ENCODE peak calls at places on chromosome 22, in ten cellular contexts. L is pancreas; V is testis; A is CD8-positive, alpha-beta T cell; O is kidney; E is neural progenitor cell; Q is cardiac fibroblast; K is upper lobe of right lung; J is kidney epithelial cell; W is hepatocyte. T is an unnamed sample.

GRCh38 chr22:17107547-17107810 is 13.7 kb downstream of the TMEM121B start:
- DNase-seq in V (no peak), E (no peak), A (no peak), K (no peak), W (no peak), Q (no peak), L (no peak), J (no peak), O (no peak), T (no peak)

GRCh38 chr22:20227363-20227762 is 40.8 kb downstream of the RTN4R start:
- DNase-seq in A (no peak), O (no peak), L (peak; percentile 78), E (no peak), V (no peak), J (no peak), K (no peak), Q (no peak), W (no peak), T (no peak)

GRCh38 chr22:46514592-46515207 is 22.7 kb downstream of the CELSR1 start:
- DNase-seq in L (no peak), K (no peak), E (no peak), Q (peak; percentile 43), O (peak; percentile 60), A (no peak), W (peak; percentile 9), J (no peak), V (no peak), T (no peak)

GRCh38 chr22:17269224-17269606 is 50.0 kb upstream of the ADA2 start:
- DNase-seq in E (no peak), Q (no peak), W (no peak), V (no peak), J (no peak), K (no peak), L (no peak), O (no peak), A (no peak), T (no peak)

GRCh38 chr22:19719055-19719482 is 4.3 kb upstream of the GP1BB start:
- DNase-seq in J (no peak), E (no peak), K (no peak), V (no peak), L (no peak), Q (no peak), W (no peak), O (no peak), A (no peak), T (no peak)

GRCh38 chr22:31526275-31526674 is 29.9 kb downstream of the SFI1 start:
- DNase-seq in J (no peak), E (no peak), K (no peak), A (no peak), W (no peak), V (no peak), Q (no peak), O (no peak), L (no peak), T (no peak)

GRCh38 chr22:28329582-28330073 is 350.0 kb downstream of the TTC28 start:
- DNase-seq in L (no peak), K (no peak), W (no peak), Q (peak; percentile 71), V (no peak), A (no peak), J (no peak), O (no peak), E (no peak), T (no peak)

GRCh38 chr22:36762687-36763260 is 13.1 kb downstream of the IFT27 start:
- DNase-seq in L (no peak), A (no peak), Q (peak; percentile 62), W (peak; percentile 59), O (peak; percentile 49), E (no peak), J (no peak), V (no peak), K (peak; percentile 87), T (no peak)

GRCh38 chr22:20408891-20409290 is 14.9 kb downstream of the ZNF74 start:
- DNase-seq in V (no peak), Q (no peak), W (no peak), E (no peak), K (no peak), J (no peak), O (no peak), L (no peak), A (no peak), T (no peak)

GRCh38 chr22:17606472-17606871 is 22.1 kb downstream of the ATP6V1E1 start:
- DNase-seq in J (no peak), L (no peak), K (no peak), E (no peak), Q (peak; percentile 74), W (peak; percentile 45), A (no peak), V (no peak), O (no peak), T (no peak)

GRCh38 chr22:46479046-46479445 is 58.4 kb downstream of the CELSR1 start:
- DNase-seq in L (no peak), E (no peak), K (no peak), W (no peak), V (no peak), J (no peak), A (no peak), Q (no peak), O (peak; percentile 64), T (no peak)

GRCh38 chr22:31973739-31974138 is 29.4 kb downstream of the YWHAH start:
- DNase-seq in L (peak; percentile 53), Q (no peak), O (no peak), K (no peak), A (no peak), V (peak; percentile 44), J (no peak), W (no peak), E (no peak), T (no peak)

GRCh38 chr22:28952857-28953256 is 69.5 kb downstream of the ZNRF3 start:
- DNase-seq in V (no peak), O (no peak), K (no peak), W (no peak), J (no peak), Q (peak; percentile 33), A (no peak), L (no peak), E (no peak), T (no peak)

GRCh38 chr22:46081831-46082210 is 68.5 kb upstream of the PPARA start:
- DNase-seq in O (peak; percentile 50), Q (no peak), W (no peak), E (peak; percentile 26), K (peak; percentile 42), L (no peak), A (no peak), V (peak; percentile 50), J (no peak), T (no peak)

GRCh38 chr22:23375031-23375827 is 194.9 kb downstream of the BCR start:
- DNase-seq in W (no peak), J (no peak), O (no peak), Q (no peak), L (no peak), V (no peak), K (no peak), A (no peak), E (no peak), T (no peak)

GRCh38 chr22:23377767-23378166 is 197.5 kb downstream of the BCR start:
- DNase-seq in V (no peak), L (no peak), J (no peak), A (no peak), K (no peak), W (no peak), Q (no peak), O (no peak), E (no peak), T (no peak)

GRCh38 chr22:23380230-23380573 is 199.9 kb downstream of the IGLL1 start:
- DNase-seq in V (no peak), J (no peak), O (no peak), E (no peak), A (no peak), L (no peak), W (no peak), Q (no peak), K (no peak), T (no peak)

GRCh38 chr22:23373601-23374000 is 193.3 kb downstream of the BCR start:
- DNase-seq in W (no peak), J (no peak), O (no peak), E (no peak), Q (no peak), V (no peak), L (no peak), K (no peak), A (no peak), T (no peak)

GRCh38 chr22:23376256-23376655 is 195.9 kb downstream of the BCR start:
- DNase-seq in E (no peak), L (no peak), V (no peak), A (no peak), K (no peak), W (peak; percentile 16), Q (no peak), O (no peak), J (no peak), T (no peak)
- TF ChIP-seq CTCF in E (peak; percentile 38), L (no peak), V (no peak), A (peak; percentile 18), K (peak; percentile 11), W (peak; percentile 15), Q (peak; percentile 23), O (peak; percentile 38), J (peak; percentile 21), T (peak; percentile 24)

GRCh38 chr22:35470903-35471321 is 69.7 kb upstream of the RASD2 start:
- DNase-seq in A (no peak), W (no peak), V (no peak), J (no peak), K (no peak), L (no peak), Q (no peak), E (no peak), O (no peak), T (no peak)
- TF ChIP-seq CTCF in A (no peak), W (no peak), V (no peak), J (no peak), K (no peak), L (no peak), Q (no peak), E (no peak), O (no peak), T (no peak)

GRCh38 chr22:30192427-30192826 is 54.1 kb downstream of the LIF start:
- DNase-seq in Q (no peak), W (no peak), J (no peak), E (no peak), V (no peak), K (no peak), A (no peak), L (no peak), O (no peak), T (no peak)
- TF ChIP-seq CTCF in Q (no peak), W (no peak), J (no peak), E (no peak), V (no peak), K (no peak), A (no peak), L (no peak), O (no peak), T (no peak)

DNA sequence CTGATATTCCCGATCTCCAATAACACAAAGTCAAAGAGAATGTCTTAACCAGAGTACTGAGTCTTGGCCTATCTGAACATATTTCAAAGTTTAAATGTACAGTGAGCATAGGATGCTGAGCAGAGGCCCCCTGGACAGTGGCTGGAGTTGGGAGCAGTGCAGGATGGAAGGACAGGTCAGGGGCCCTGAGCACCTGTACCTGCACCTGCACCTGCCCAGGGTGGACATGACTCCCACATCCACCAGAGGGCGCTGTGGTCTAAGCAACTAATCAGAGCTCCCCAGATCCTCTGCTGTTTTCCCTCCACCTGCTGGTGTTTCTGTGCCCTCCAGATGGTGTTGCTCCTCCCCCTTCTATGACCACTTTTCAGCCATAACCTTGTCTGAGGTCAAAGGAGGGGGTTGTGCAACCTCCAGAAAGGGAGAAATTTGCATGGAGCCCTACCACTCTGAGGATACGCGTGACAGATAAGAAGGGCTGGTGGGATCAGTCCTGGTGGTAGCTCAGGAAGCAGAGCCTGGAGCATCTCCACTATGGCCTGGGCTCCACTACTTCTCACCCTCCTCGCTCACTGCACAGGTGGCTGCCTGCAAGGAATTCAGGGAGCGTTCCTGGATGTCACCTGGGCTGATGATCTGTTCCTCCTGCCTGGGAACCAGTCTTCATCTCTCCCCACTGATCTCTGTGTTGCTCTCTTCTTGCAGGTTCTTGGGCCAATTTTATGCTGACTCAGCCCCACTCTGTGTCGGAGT is 49.1 kb upstream of the VPREB1 start:
- DNase-seq in W (peak; percentile 92), V (peak; percentile 89), Q (peak; percentile 56), L (peak; percentile 76), K (peak; percentile 83), E (peak; percentile 90), O (no peak), J (peak; percentile 38), A (peak; percentile 75), T (peak; percentile 70)
- TF ChIP-seq CTCF in W (peak; percentile 75), V (peak; percentile 66), Q (peak; percentile 84), L (peak; percentile 86), K (peak; percentile 80), E (peak; percentile 96), O (peak; percentile 76), J (peak; percentile 94), A (peak; percentile 95), T (peak; percentile 92)